ENCODE peak calls at places on chromosomes 1 and 21, in six cellular contexts. L is sciatic nerve; W is NCI-H146; V is HEK293T; X is stimulated activated naive CD4-positive, alpha-beta T cell; O is suprapubic skin. S is an unnamed sample.

GRCh38 chr21:41142051-41142795 is 25.7 kb upstream of the BACE2 start:
- DNase-seq in L (no peak), W (peak), V (no peak), X (no peak), O (no peak), S (peak)

GRCh38 chr1:156282143-156282478 is 514 bp downstream of the SMG5 start:
- DNase-seq in L (no peak), W (peak), V (peak), X (no peak), O (no peak), S (no peak)

GRCh38 chr21:42748620-42749176 is 95.3 kb downstream of the PDE9A start:
- DNase-seq in L (no peak), W (no peak), V (no peak), X (no peak), O (no peak), S (no peak)

GRCh38 chr1:208652300-208653160 is 408.3 kb upstream of the PLXNA2 start:
- DNase-seq in L (no peak), W (peak), V (peak), X (no peak), O (no peak), S (peak)

GRCh38 chr1:16631248-16632043 is 18.1 kb upstream of the NBPF1 start:
- DNase-seq in L (peak), W (no peak), V (no peak), X (no peak), O (peak), S (no peak)

GRCh38 chr1:1678581-1679380 is 13.8 kb downstream of the SLC35E2B start:
- DNase-seq in L (no peak), W (no peak), V (no peak), X (peak), O (peak), S (no peak)

GRCh38 chr1:46128336-46128735 is 4.1 kb downstream of the PIK3R3 start:
- DNase-seq in L (no peak), W (no peak), V (no peak), X (no peak), O (no peak), S (no peak)

GRCh38 chr1:90434460-90434859 is 282.6 kb downstream of the BARHL2 start:
- DNase-seq in L (no peak), W (no peak), V (peak), X (no peak), O (no peak), S (no peak)

GRCh38 chr1:201001962-201002361 is 21.6 kb downstream of the KIF21B start:
- DNase-seq in L (no peak), W (no peak), V (no peak), X (no peak), O (no peak), S (no peak)

GRCh38 chr1:162548170-162548569 is 13.4 kb upstream of the UAP1 start:
- DNase-seq in L (no peak), W (no peak), V (no peak), X (no peak), O (peak), S (peak)

GRCh38 chr1:1101503-1101902 is 14.4 kb downstream of the C1orf159 start:
- DNase-seq in L (no peak), W (no peak), V (no peak), X (no peak), O (no peak), S (no peak)

GRCh38 chr1:200530551-200531261 is 89.8 kb downstream of the KIF14 start:
- DNase-seq in L (no peak), W (no peak), V (no peak), X (peak), O (no peak), S (no peak)

GRCh38 chr21:24896735-24897124 is 710.6 kb downstream of the MRPL39 start:
- DNase-seq in L (no peak), W (no peak), V (no peak), X (no peak), O (no peak), S (no peak)

GRCh38 chr1:23019851-23020625 is 770 bp downstream of the KDM1A start:
- DNase-seq in L (peak), W (peak), V (peak), X (peak), O (no peak), S (no peak)